ENCODE peak calls at places on chromosomes 4 and X, in nine cellular contexts. M is HCT116, J is astrocyte, U is fibroblast of lung, K is mammary epithelial cell, D is PC-3, F is SK-N-SH, N is GM23248, H is OCI-LY7. Z is an unnamed sample.

GRCh38 chr4:26899991-26900390 is 39.4 kb downstream of the STIM2 start:
- DNase-seq in M (no peak), H (no peak), K (no peak), N (no peak), D (no peak), U (no peak), F (no peak), J (no peak), Z (no peak)

GRCh38 chr4:82423245-82424054 is 6.8 kb downstream of the HNRNPDL start:
- DNase-seq in N (peak), M (no peak), H (no peak), J (peak), K (peak), F (no peak), U (peak), D (peak), Z (no peak)

GRCh38 chr4:31094474-31094873 is 374.3 kb downstream of the PCDH7 start:
- DNase-seq in F (peak), D (no peak), N (no peak), J (no peak), H (no peak), M (no peak), U (no peak), K (no peak), Z (no peak)

GRCh38 chr4:4791299-4791798 is 68.1 kb upstream of the MSX1 start:
- DNase-seq in F (peak), K (no peak), M (no peak), D (no peak), N (peak), U (peak), H (no peak), J (peak), Z (no peak)

GRCh38 chr4:158993895-158994294 is 109.0 kb upstream of the RAPGEF2 start:
- DNase-seq in U (no peak), M (no peak), J (no peak), K (no peak), D (no peak), F (no peak), N (no peak), H (no peak), Z (no peak)

GRCh38 chr4:140250989-140251552 is 97.1 kb upstream of the MAML3 start:
- DNase-seq in F (no peak), N (peak), K (no peak), M (no peak), D (no peak), U (no peak), H (no peak), J (no peak), Z (no peak)

GRCh38 chr4:101306764-101307615 is 40.3 kb downstream of the PPP3CA start:
- DNase-seq in D (no peak), N (no peak), J (peak), M (no peak), F (no peak), U (peak), K (no peak), H (no peak), Z (no peak)

GRCh38 chr4:112557676-112558411 is 41.9 kb upstream of the NEUROG2 start:
- DNase-seq in F (no peak), M (no peak), U (peak), J (no peak), D (no peak), K (no peak), H (no peak), N (no peak), Z (no peak)

GRCh38 chrX:41384041-41384705 is 50.2 kb downstream of the DDX3X start:
- DNase-seq in U (peak), H (peak), D (peak), J (peak), N (peak), M (peak), F (no peak), K (peak), Z (no peak)

GRCh38 chr4:21795091-21795490 is 153.5 kb downstream of the KCNIP4 start:
- DNase-seq in D (no peak), N (peak), U (peak), J (peak), H (no peak), M (no peak), K (no peak), F (no peak), Z (no peak)

GRCh38 chr4:132346016-132346415 is 803.1 kb upstream of the PCDH10 start:
- DNase-seq in D (no peak), F (no peak), J (no peak), M (no peak), K (no peak), U (no peak), H (no peak), N (no peak), Z (no peak)

GRCh38 chr4:132344924-132345828 is 803.9 kb upstream of the PCDH10 start:
- DNase-seq in F (peak), U (no peak), N (no peak), D (no peak), J (no peak), M (no peak), K (no peak), H (no peak), Z (no peak)
- H2AFZ ChIP-seq in F (no peak), U (no peak), N (no peak), D (no peak), J (no peak), M (no peak), K (no peak), H (no peak), Z (no peak)

GRCh38 chr4:173498023-173498422 is 32.0 kb downstream of the HAND2 start:
- DNase-seq in U (no peak), D (no peak), M (no peak), H (peak), J (no peak), K (no peak), F (no peak), N (no peak), Z (no peak)

GRCh38 chr4:173498771-173499170 is 31.3 kb downstream of the HAND2 start:
- DNase-seq in M (no peak), N (peak), K (no peak), F (no peak), D (no peak), J (no peak), U (no peak), H (no peak), Z (no peak)

GRCh38 chr4:173501592-173502150 is 28.4 kb downstream of the HAND2 start:
- DNase-seq in F (no peak), D (no peak), M (no peak), H (no peak), J (no peak), N (no peak), K (no peak), U (no peak), Z (no peak)

GRCh38 chr4:173500841-173501591 is 29.0 kb downstream of the HAND2 start:
- DNase-seq in M (no peak), K (no peak), N (no peak), J (no peak), U (no peak), D (no peak), F (no peak), H (no peak), Z (no peak)

GRCh38 chr4:173499568-173500535 is 30.2 kb downstream of the HAND2 start:
- DNase-seq in U (no peak), N (no peak), F (no peak), K (no peak), M (no peak), H (no peak), J (no peak), D (no peak), Z (no peak)
- H2AFZ ChIP-seq in U (no peak), N (no peak), F (no peak), K (no peak), M (no peak), H (no peak), J (peak), D (no peak), Z (no peak)

GRCh38 chr4:55111601-55112000 is 13.8 kb downstream of the KDR start:
- DNase-seq in K (no peak), N (no peak), F (no peak), U (no peak), H (no peak), M (no peak), J (no peak), D (no peak), Z (no peak)

GRCh38 chr4:55103224-55103623 is 22.2 kb downstream of the KDR start:
- DNase-seq in J (no peak), K (no peak), M (no peak), D (no peak), F (no peak), N (no peak), H (no peak), U (no peak), Z (no peak)

GRCh38 chr4:55107054-55107453 is 18.3 kb downstream of the KDR start:
- DNase-seq in M (no peak), D (no peak), U (no peak), H (no peak), K (no peak), J (no peak), N (no peak), F (no peak), Z (no peak)
- H2AFZ ChIP-seq in M (no peak), D (no peak), U (no peak), H (no peak), K (no peak), J (no peak), N (no peak), F (no peak), Z (no peak)

GRCh38 chr4:186725422-186726149 is 1.9 kb upstream of the FAT1 start:
- DNase-seq in J (peak), H (no peak), N (peak), F (peak), D (peak), U (peak), K (peak), M (peak), Z (no peak)

GRCh38 chr4:186724861-186725419 is 1.3 kb upstream of the FAT1 start:
- DNase-seq in K (peak), N (peak), F (no peak), D (no peak), J (peak), U (peak), M (no peak), H (no peak), Z (no peak)

GRCh38 chr4:186723207-186724047 is at the start of gene FAT1:
- DNase-seq in D (peak), U (peak), J (peak), K (peak), M (no peak), H (no peak), N (peak), F (peak), Z (no peak)

GRCh38 chr4:186722856-186723206 is 825 bp downstream of the FAT1 start:
- DNase-seq in K (no peak), J (no peak), M (no peak), F (no peak), D (peak), U (no peak), N (no peak), H (no peak), Z (no peak)

GRCh38 chr4:186724048-186724860 is 598 bp upstream of the FAT1 start:
- DNase-seq in H (no peak), K (peak), U (peak), F (peak), M (no peak), N (peak), J (peak), D (peak), Z (no peak)
- H2AFZ ChIP-seq in H (no peak), K (no peak), U (peak), F (peak), M (no peak), N (peak), J (peak), D (peak), Z (no peak)

DNA sequence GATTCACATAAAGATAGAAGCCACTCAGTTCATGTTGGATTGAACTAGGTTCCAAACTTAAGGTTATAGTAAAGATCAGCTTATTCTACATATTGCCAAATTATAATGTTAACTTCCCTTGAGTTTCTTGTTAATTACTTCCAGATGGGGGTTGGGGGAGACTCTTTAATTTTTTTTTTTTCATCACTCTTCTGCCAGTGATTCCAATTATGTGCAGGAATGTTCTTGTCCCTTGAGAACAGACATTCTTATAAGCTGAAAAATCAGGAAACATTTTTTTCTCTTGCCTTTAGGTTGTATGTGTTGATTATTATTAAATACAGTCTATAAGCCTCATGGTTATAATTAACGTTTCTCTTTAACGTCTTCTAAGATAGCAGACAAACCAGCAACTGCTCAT is 30.0 kb downstream of the MND1 start:
- DNase-seq in J (no peak), M (no peak), D (no peak), U (no peak), F (no peak), H (no peak), N (peak), K (no peak), Z (no peak)
- H2AFZ ChIP-seq in J (no peak), M (no peak), D (no peak), U (no peak), F (no peak), H (no peak), N (peak), K (no peak), Z (no peak)

GRCh38 chr4:54230479-54231418 is 1.7 kb downstream of the PDGFRA start:
- DNase-seq in N (peak), M (no peak), D (no peak), U (peak), H (no peak), J (peak), F (peak), K (no peak), Z (no peak)

GRCh38 chr4:54231419-54232150 is 2.5 kb downstream of the PDGFRA start:
- DNase-seq in M (no peak), J (peak), D (no peak), N (peak), H (no peak), K (no peak), U (peak), F (peak), Z (no peak)

GRCh38 chr4:54228563-54229501 is at the start of gene PDGFRA:
- DNase-seq in U (peak), K (no peak), J (peak), N (peak), F (peak), H (no peak), M (no peak), D (no peak), Z (no peak)

GRCh38 chr4:54228064-54228527 is 997 bp upstream of the PDGFRA start:
- DNase-seq in M (no peak), D (peak), K (peak), U (peak), F (peak), J (peak), H (no peak), N (peak), Z (no peak)

DNA sequence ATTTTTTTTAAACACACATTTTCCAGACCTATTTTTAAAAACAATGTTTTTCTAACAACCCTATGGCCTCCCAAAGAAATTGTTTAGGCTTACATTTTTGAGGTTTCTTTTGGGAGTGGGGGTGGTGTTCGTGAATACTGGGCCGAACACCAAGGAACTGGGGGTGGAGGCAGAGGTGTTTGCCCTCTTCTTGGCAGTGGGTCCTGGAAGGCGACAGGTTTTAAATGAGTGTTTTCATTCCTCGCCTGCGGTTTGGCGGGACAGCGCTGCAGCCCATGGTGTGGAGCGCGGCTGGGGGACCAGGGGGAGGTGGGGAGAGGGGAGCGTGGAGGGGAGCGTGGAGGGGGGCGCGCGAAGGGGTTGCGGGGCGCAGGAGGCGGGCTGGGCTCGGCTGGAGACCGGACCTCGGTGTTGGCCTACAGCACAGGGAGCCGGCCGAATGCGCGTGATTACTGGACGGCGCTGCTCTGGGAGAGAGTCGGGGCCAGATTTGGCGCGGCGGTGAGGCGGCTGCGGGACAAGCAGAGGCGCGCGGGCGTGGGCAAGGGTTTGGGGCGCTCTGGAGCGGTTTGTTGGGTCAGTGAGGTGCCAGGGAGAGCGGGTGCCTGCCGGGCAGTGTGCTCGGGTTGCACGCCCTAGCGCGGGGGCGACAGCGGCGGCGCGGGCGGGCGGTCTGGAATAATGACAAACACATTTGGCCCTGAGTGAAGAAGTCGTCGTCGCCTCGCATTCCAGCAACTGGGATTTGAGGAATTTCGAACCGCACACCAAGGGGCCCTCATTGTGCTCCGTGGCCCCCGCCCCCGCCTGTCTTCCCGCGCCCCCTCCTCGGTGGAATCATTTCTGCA is 762 bp downstream of the PDGFRA start:
- DNase-seq in M (no peak), H (no peak), D (no peak), J (peak), U (peak), K (no peak), N (peak), F (peak), Z (no peak)
- H2AFZ ChIP-seq in M (no peak), H (no peak), D (peak), J (peak), U (no peak), K (peak), N (no peak), F (peak), Z (no peak)

DNA sequence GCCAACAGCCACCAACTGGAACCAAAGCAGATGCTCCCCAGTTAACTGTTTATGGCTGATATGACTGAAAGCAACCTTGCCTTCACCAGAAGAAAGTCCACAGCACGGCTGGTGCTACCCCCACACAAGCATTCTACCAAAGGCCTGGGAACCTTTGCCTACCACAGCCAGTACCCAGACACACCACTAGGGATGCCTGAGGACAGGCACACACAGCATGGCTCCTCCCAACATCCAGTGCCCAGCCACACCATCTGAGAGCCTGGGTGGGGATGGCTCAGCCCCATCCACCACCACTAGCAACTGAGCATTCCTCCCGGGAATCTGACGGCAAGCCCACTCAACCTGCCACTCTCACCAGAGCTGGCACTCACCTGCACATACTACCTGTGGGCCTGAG is 178.6 kb downstream of the SLC7A11 start:
- DNase-seq in J (no peak), N (no peak), U (no peak), D (no peak), F (no peak), H (no peak), K (no peak), M (no peak), Z (no peak)
- H2AFZ ChIP-seq in J (no peak), N (peak), U (no peak), D (no peak), F (peak), H (no peak), K (no peak), M (no peak), Z (no peak)